ENCODE peak calls at places on chromosomes 2 and 18, in four cellular contexts. B is neural progenitor cell; K is effector CD4-positive, alpha-beta T cell; H is activated CD8-positive, alpha-beta T cell treated with anti-CD3 and anti-CD28 coated beads, Interleukin-2, amount 10 ng/mL, durations not matched to agents 7 days and 5 days. T is an unnamed sample.
A peak's percentile ranks its signal among the peaks of the same experiment; 100 is the strongest.

GRCh38 chr18:22542400-22542835 is 124.7 kb upstream of the CTAGE1 start:
- DNase-seq in K (no peak), H (no peak), B (no peak), T (no peak)

GRCh38 chr2:26356771-26357170 is 10.2 kb upstream of the ADGRF3 start:
- DNase-seq in H (no peak), K (no peak), B (no peak), T (no peak)

GRCh38 chr2:121536850-121537557 is 6.3 kb downstream of the RNU4ATAC start:
- DNase-seq in B (no peak), K (no peak), H (no peak), T (no peak)

GRCh38 chr2:143717532-143718168 is 588.4 kb downstream of the ARHGAP15 start:
- DNase-seq in H (no peak), K (no peak), B (no peak), T (no peak)

GRCh38 chr2:25514043-25514627 is 159.2 kb downstream of the DTNB start:
- DNase-seq in H (no peak), K (no peak), B (no peak), T (no peak)

GRCh38 chr2:108607706-108608301 is 73.5 kb downstream of the LIMS1 start:
- DNase-seq in H (peak; percentile 56), B (peak; percentile 70), K (peak; percentile 31), T (peak; percentile 38)

GRCh38 chr2:37417321-37417720 is 72.9 kb downstream of the QPCT start:
- DNase-seq in H (no peak), K (no peak), B (no peak), T (no peak)

GRCh38 chr2:220191031-220191430 is 563.6 kb downstream of the SLC4A3 start:
- DNase-seq in H (no peak), B (no peak), K (no peak), T (no peak)

GRCh38 chr2:207768891-207769596 is 662 bp downstream of the FZD5 start:
- DNase-seq in K (no peak), B (peak; percentile 61), H (peak; percentile 27), T (no peak)

GRCh38 chr2:44722002-44722625 is 219.4 kb upstream of the SIX3 start:
- DNase-seq in K (no peak), B (no peak), H (no peak), T (no peak)

GRCh38 chr2:108825254-108825653 is 38.7 kb downstream of the CCDC138 start:
- DNase-seq in K (no peak), H (no peak), B (no peak), T (no peak)

GRCh38 chr18:55953326-55953725 is 365.3 kb upstream of the TCF4 start:
- DNase-seq in B (no peak), H (no peak), K (no peak), T (no peak)

GRCh38 chr2:240919161-240919781 is 13.1 kb downstream of the CROCC2 start:
- DNase-seq in B (no peak), H (no peak), K (no peak), T (no peak)

GRCh38 chr18:57122906-57123510 is 23.9 kb upstream of the BOD1L2 start:
- DNase-seq in H (no peak), K (no peak), B (no peak), T (no peak)

GRCh38 chr2:213848631-213849030 is 562.2 kb upstream of the VWC2L start:
- DNase-seq in K (no peak), B (no peak), H (no peak), T (no peak)

GRCh38 chr2:36607947-36608346 is 10.0 kb upstream of the FEZ2 start:
- DNase-seq in B (no peak), H (no peak), K (no peak), T (no peak)

GRCh38 chr2:51782874-51783765 is 751.2 kb upstream of the NRXN1 start:
- DNase-seq in K (no peak), B (no peak), H (no peak), T (no peak)

GRCh38 chr2:106638043-106638442 is 150.9 kb downstream of the CD8B2 start:
- DNase-seq in K (no peak), B (peak; percentile 28), H (no peak), T (no peak)

GRCh38 chr2:227394403-227394802 is 6.7 kb upstream of the SCYGR1 start:
- DNase-seq in K (no peak), H (no peak), B (no peak), T (no peak)

GRCh38 chr2:28631514-28632206 is 120.0 kb upstream of the PPP1CB start:
- DNase-seq in K (no peak), H (no peak), B (no peak), T (no peak)

GRCh38 chr2:134189009-134189717 is 64.7 kb upstream of the MGAT5 start:
- DNase-seq in K (no peak), H (no peak), B (no peak), T (no peak)

GRCh38 chr2:88658890-88659881 is 31.9 kb upstream of the EIF2AK3 start:
- DNase-seq in K (no peak), B (no peak), H (no peak), T (no peak)

GRCh38 chr2:191691016-191691725 is 13.2 kb downstream of the NABP1 start:
- DNase-seq in H (peak; percentile 74), K (peak; percentile 50), B (peak; percentile 60), T (no peak)

GRCh38 chr2:65396348-65397026 is 35.9 kb downstream of the SPRED2 start:
- DNase-seq in B (no peak), K (no peak), H (no peak), T (no peak)

T was measured in T-helper 9 cell.